ENCODE peak calls at places on chromosomes 16 and 17, in four cellular contexts. I, D, F and X are unnamed samples.

GRCh38 chr17:66198242-66198641 is 6.3 kb upstream of the CEP112 start:
- DNase-seq in F (no peak), D (no peak), I (no peak), X (no peak)

GRCh38 chr17:3947318-3947810 is 16.9 kb downstream of the ATP2A3 start:
- DNase-seq in D (no peak), F (no peak), I (no peak), X (no peak)

GRCh38 chr17:50076591-50077235 is 18.4 kb upstream of the PDK2 start:
- DNase-seq in D (no peak), I (no peak), F (peak), X (no peak)

GRCh38 chr17:79721993-79722671 is 8.6 kb upstream of the ENPP7 start:
- DNase-seq in F (peak), I (no peak), D (peak), X (no peak)

GRCh38 chr16:3171855-3172593 is 16.0 kb upstream of the OR1F1 start:
- DNase-seq in I (no peak), D (no peak), F (peak), X (no peak)

GRCh38 chr16:2331199-2331931 is 9.2 kb downstream of the ABCA3 start:
- DNase-seq in I (no peak), F (no peak), D (no peak), X (no peak)

GRCh38 chr17:35856603-35857002 is 12.1 kb downstream of the HEATR9 start:
- DNase-seq in F (no peak), I (no peak), D (no peak), X (no peak)

GRCh38 chr16:53761967-53762726 is 58.2 kb downstream of the FTO start:
- DNase-seq in F (no peak), D (peak), I (no peak), X (no peak)

GRCh38 chr17:36840796-36841195 is 96.5 kb upstream of the LHX1 start:
- DNase-seq in D (no peak), I (no peak), F (no peak), X (no peak)